ENCODE peak calls at places on chromosomes 12 and 14, in six cellular contexts. A, X, F, Q, C and H are unnamed samples.
A peak's percentile ranks its signal among the peaks of the same experiment; 100 is the strongest.

GRCh38 chr14:80930836-80931389 is 10.6 kb downstream of the CEP128 start:
- DNase-seq in A (no peak), X (no peak), F (peak; percentile 3), Q (no peak), C (no peak), H (no peak)

GRCh38 chr14:73763396-73763795 is 49.2 kb upstream of the PNMA1 start:
- DNase-seq in A (no peak), X (no peak), F (no peak), Q (no peak), C (no peak), H (no peak)

GRCh38 chr12:59708484-59708883 is 112.7 kb downstream of the SLC16A7 start:
- DNase-seq in A (no peak), X (no peak), F (no peak), Q (no peak), C (no peak), H (no peak)

GRCh38 chr12:6959376-6960290 is 8.5 kb downstream of the PTPN6 start:
- DNase-seq in A (no peak), X (peak; percentile 76), F (no peak), Q (no peak), C (no peak), H (no peak)

GRCh38 chr12:6745751-6746525 is 7.0 kb downstream of the MLF2 start:
- DNase-seq in A (no peak), X (no peak), F (no peak), Q (no peak), C (no peak), H (no peak)

GRCh38 chr14:103155013-103155412 is 31.8 kb downstream of the TNFAIP2 start:
- DNase-seq in A (no peak), X (peak; percentile 82), F (peak; percentile 89), Q (peak; percentile 76), C (no peak), H (peak; percentile 33)

GRCh38 chr14:58467575-58467974 is 40.1 kb downstream of the KIAA0586 start:
- DNase-seq in A (no peak), X (no peak), F (peak; percentile 33), Q (no peak), C (no peak), H (no peak)

GRCh38 chr12:27615331-27615891 is 80.8 kb upstream of the REP15 start:
- DNase-seq in A (no peak), X (no peak), F (peak; percentile 44), Q (no peak), C (peak; percentile 32), H (no peak)

GRCh38 chr12:28689398-28690175 is 459.5 kb upstream of the FAR2 start:
- DNase-seq in A (no peak), X (no peak), F (no peak), Q (no peak), C (no peak), H (no peak)

GRCh38 chr14:74941676-74942097 is 13.7 kb downstream of the PGF start:
- DNase-seq in A (peak; percentile 55), X (peak; percentile 86), F (no peak), Q (peak; percentile 83), C (no peak), H (peak; percentile 77)

GRCh38 chr14:49623387-49623786 is 2.8 kb downstream of the MGAT2 start:
- DNase-seq in A (no peak), X (no peak), F (no peak), Q (no peak), C (no peak), H (no peak)

GRCh38 chr14:77892890-77893484 is 93.1 kb downstream of the ADCK1 start:
- DNase-seq in A (no peak), X (no peak), F (no peak), Q (no peak), C (no peak), H (no peak)

GRCh38 chr14:60125918-60126317 is 34.2 kb downstream of the PCNX4 start:
- DNase-seq in A (no peak), X (no peak), F (no peak), Q (no peak), C (no peak), H (no peak)

GRCh38 chr14:105430535-105430934 is 10.9 kb downstream of the MTA1 start:
- DNase-seq in A (no peak), X (no peak), F (peak; percentile 36), Q (no peak), C (no peak), H (no peak)

GRCh38 chr14:32004300-32004699 is 72.8 kb upstream of the ARHGAP5 start:
- DNase-seq in A (no peak), X (no peak), F (peak; percentile 61), Q (no peak), C (no peak), H (no peak)

GRCh38 chr14:22283000-22283399 is 306.0 kb downstream of the DAD1 start:
- DNase-seq in A (no peak), X (no peak), F (peak; percentile 20), Q (no peak), C (no peak), H (no peak)

GRCh38 chr14:37974421-37974820 is 233.3 kb upstream of the SSTR1 start:
- DNase-seq in A (no peak), X (no peak), F (no peak), Q (no peak), C (no peak), H (no peak)

GRCh38 chr12:112418596-112419268 is at the start of gene PTPN11:
- DNase-seq in A (peak; percentile 93), X (peak; percentile 95), F (peak; percentile 89), Q (peak; percentile 89), C (peak; percentile 88), H (peak; percentile 92)

GRCh38 chr12:111078731-111079130 is 158.4 kb upstream of the MYL2 start:
- DNase-seq in A (no peak), X (no peak), F (no peak), Q (no peak), C (no peak), H (no peak)

GRCh38 chr12:89697256-89697655 is 11.4 kb downstream of the ATP2B1 start:
- DNase-seq in A (no peak), X (no peak), F (no peak), Q (no peak), C (no peak), H (no peak)

GRCh38 chr14:65098586-65098985 is 3.7 kb downstream of the MAX start:
- DNase-seq in A (no peak), X (no peak), F (no peak), Q (no peak), C (no peak), H (no peak)

GRCh38 chr12:116037941-116038837 is 239.3 kb downstream of the MED13L start:
- DNase-seq in A (no peak), X (no peak), F (peak; percentile 39), Q (no peak), C (no peak), H (no peak)

GRCh38 chr12:16581416-16581815 is 24.5 kb downstream of the LMO3 start:
- DNase-seq in A (no peak), X (no peak), F (no peak), Q (no peak), C (no peak), H (no peak)

DNA sequence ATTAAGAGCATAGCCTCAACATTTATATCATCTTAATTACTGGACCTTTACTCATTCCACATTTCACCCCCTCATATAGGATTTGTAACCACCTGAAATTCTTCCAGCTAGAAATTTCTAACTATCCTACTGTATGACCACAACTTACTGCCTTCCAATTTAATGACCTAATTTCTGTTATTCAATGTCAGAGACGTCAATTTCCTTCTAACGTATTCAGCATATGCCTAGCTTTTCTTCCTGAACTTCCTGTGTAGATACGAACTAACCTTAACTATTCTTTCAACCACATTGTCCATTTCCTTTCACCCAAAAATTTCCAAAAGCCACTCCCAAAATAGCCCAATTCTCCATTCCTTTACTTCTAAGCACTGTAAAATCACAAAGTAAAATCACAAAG is 108.0 kb downstream of the EEA1 start:
- DNase-seq in A (no peak), X (no peak), F (no peak), Q (no peak), C (no peak), H (no peak)
- H3K27ac ChIP-seq in A (no peak overlapping the region), X (no peak overlapping the region), F (no peak overlapping the region), Q (no peak overlapping the region), C (peak overlapping the region; percentile 19), H (no peak overlapping the region)

GRCh38 chr12:132081423-132081822 is 62.7 kb downstream of the DDX51 start:
- DNase-seq in A (no peak), X (no peak), F (no peak), Q (no peak), C (no peak), H (no peak)
- H3K27ac ChIP-seq in A (no peak overlapping the region), X (no peak overlapping the region), F (no peak overlapping the region), Q (no peak overlapping the region), C (no peak overlapping the region), H (no peak overlapping the region)

GRCh38 chr12:9103050-9103854 is 12.5 kb downstream of the A2M start:
- DNase-seq in A (no peak), X (no peak), F (no peak), Q (no peak), C (no peak), H (no peak)

GRCh38 chr12:9106067-9106466 is 9.7 kb downstream of the A2M start:
- DNase-seq in A (no peak), X (no peak), F (no peak), Q (no peak), C (no peak), H (no peak)

GRCh38 chr12:9104087-9104486 is 11.6 kb downstream of the A2M start:
- DNase-seq in A (no peak), X (no peak), F (no peak), Q (no peak), C (no peak), H (no peak)

GRCh38 chr12:9106610-9107541 is 8.8 kb downstream of the A2M start:
- DNase-seq in A (no peak), X (no peak), F (no peak), Q (no peak), C (no peak), H (no peak)

DNA sequence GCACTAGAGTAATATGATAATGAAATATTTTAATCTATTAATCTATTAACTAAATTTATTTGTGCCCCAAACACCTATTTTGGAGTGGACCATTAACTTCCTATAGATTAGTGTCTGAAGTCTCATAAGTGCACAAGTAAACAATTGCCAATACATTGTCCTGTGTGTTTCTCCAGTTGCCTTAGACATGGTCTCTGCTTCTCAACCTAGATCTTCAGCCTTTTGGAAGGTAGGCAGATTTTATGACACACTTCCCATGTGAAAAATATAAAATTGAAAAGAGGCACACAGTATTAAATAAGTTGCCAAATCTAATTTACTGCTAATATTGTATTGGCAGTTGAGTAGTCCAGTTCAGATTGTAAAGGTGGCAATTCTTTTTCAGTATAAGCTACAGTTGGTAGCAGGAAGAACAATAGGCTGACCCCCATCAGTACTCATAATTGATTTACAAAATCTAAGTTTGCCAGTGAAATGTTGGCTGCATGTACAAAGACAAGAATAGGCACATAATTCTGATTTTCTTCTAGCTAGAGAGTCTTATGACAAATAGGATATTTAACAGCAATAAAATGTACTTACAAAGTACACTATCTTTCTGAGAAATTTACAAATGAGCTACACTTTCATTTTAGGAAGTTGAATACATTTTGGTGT is 10.8 kb downstream of the A2M start:
- DNase-seq in A (no peak), X (no peak), F (no peak), Q (no peak), C (no peak), H (no peak)
- H3K27ac ChIP-seq in A (no peak overlapping the region), X (no peak overlapping the region), F (no peak overlapping the region), Q (no peak overlapping the region), C (no peak overlapping the region), H (no peak overlapping the region)

GRCh38 chr12:98470469-98471082 is 44.8 kb upstream of the TMPO start:
- DNase-seq in A (no peak), X (no peak), F (no peak), Q (no peak), C (no peak), H (no peak)

GRCh38 chr12:98471085-98471484 is 44.3 kb upstream of the TMPO start:
- DNase-seq in A (no peak), X (no peak), F (no peak), Q (no peak), C (no peak), H (no peak)

GRCh38 chr12:98478606-98479005 is 36.8 kb upstream of the TMPO start:
- DNase-seq in A (no peak), X (no peak), F (no peak), Q (no peak), C (no peak), H (no peak)

GRCh38 chr12:98475565-98475908 is 39.9 kb upstream of the TMPO start:
- DNase-seq in A (no peak), X (no peak), F (no peak), Q (no peak), C (no peak), H (no peak)
- H3K27ac ChIP-seq in A (no peak overlapping the region), X (no peak overlapping the region), F (peak overlapping the region; percentile 71), Q (peak overlapping the region; percentile 57), C (peak overlapping the region; percentile 63), H (no peak overlapping the region)